ENCODE peak calls at places on chromosome 17, in five cellular contexts. One of them, this sample, is unnamed.

GRCh38 chr17:80339118-80339517 is 75.8 kb upstream of the ENDOV start:
- DNase-seq in stimulated activated CD4-positive, alpha-beta T cell treated with anti-CD3 and anti-CD28 coated beads, Interleukin-4, amount 100 ng/mL, for 24 hours: no peak
- DNase-seq in stimulated activated CD8-positive, alpha-beta memory T cell treated with anti-CD3 and anti-CD28 coated beads, Interleukin-7, amount 100 ng/mL, for 1 hour: no peak
- DNase-seq in amygdala: no peak
- DNase-seq in amniotic epithelial cell: no peak
- DNase-seq in this sample: no peak

GRCh38 chr17:13594762-13595697 is 6.7 kb downstream of the HS3ST3A1 start:
- DNase-seq in stimulated activated CD8-positive, alpha-beta memory T cell treated with anti-CD3 and anti-CD28 coated beads, Interleukin-7, amount 100 ng/mL, for 1 hour: peak
- DNase-seq in amniotic epithelial cell: peak
- DNase-seq in stimulated activated CD4-positive, alpha-beta T cell treated with anti-CD3 and anti-CD28 coated beads, Interleukin-4, amount 100 ng/mL, for 24 hours: peak
- DNase-seq in amygdala: no peak
- DNase-seq in this sample: peak

GRCh38 chr17:73841431-73842060 is 197.3 kb upstream of the SDK2 start:
- DNase-seq in stimulated activated CD4-positive, alpha-beta T cell treated with anti-CD3 and anti-CD28 coated beads, Interleukin-4, amount 100 ng/mL, for 24 hours: no peak
- DNase-seq in stimulated activated CD8-positive, alpha-beta memory T cell treated with anti-CD3 and anti-CD28 coated beads, Interleukin-7, amount 100 ng/mL, for 1 hour: no peak
- DNase-seq in amygdala: no peak
- DNase-seq in amniotic epithelial cell: no peak
- DNase-seq in this sample: no peak

GRCh38 chr17:67578058-67578457 is 139.7 kb upstream of the NOL11 start:
- DNase-seq in amygdala: no peak
- DNase-seq in stimulated activated CD8-positive, alpha-beta memory T cell treated with anti-CD3 and anti-CD28 coated beads, Interleukin-7, amount 100 ng/mL, for 1 hour: no peak
- DNase-seq in amniotic epithelial cell: no peak
- DNase-seq in stimulated activated CD4-positive, alpha-beta T cell treated with anti-CD3 and anti-CD28 coated beads, Interleukin-4, amount 100 ng/mL, for 24 hours: no peak
- DNase-seq in this sample: no peak

GRCh38 chr17:78499715-78500540 is 77.3 kb downstream of the DNAH17 start:
- DNase-seq in amygdala: no peak
- DNase-seq in stimulated activated CD8-positive, alpha-beta memory T cell treated with anti-CD3 and anti-CD28 coated beads, Interleukin-7, amount 100 ng/mL, for 1 hour: no peak
- DNase-seq in stimulated activated CD4-positive, alpha-beta T cell treated with anti-CD3 and anti-CD28 coated beads, Interleukin-4, amount 100 ng/mL, for 24 hours: no peak
- DNase-seq in amniotic epithelial cell: no peak
- DNase-seq in this sample: no peak

GRCh38 chr17:44414394-44415155 is 25.1 kb upstream of the ITGA2B start:
- DNase-seq in amniotic epithelial cell: no peak
- DNase-seq in stimulated activated CD4-positive, alpha-beta T cell treated with anti-CD3 and anti-CD28 coated beads, Interleukin-4, amount 100 ng/mL, for 24 hours: no peak
- DNase-seq in stimulated activated CD8-positive, alpha-beta memory T cell treated with anti-CD3 and anti-CD28 coated beads, Interleukin-7, amount 100 ng/mL, for 1 hour: no peak
- DNase-seq in amygdala: no peak
- DNase-seq in this sample: no peak

GRCh38 chr17:46163316-46163715 is 29.9 kb downstream of the KANSL1 start:
- DNase-seq in stimulated activated CD4-positive, alpha-beta T cell treated with anti-CD3 and anti-CD28 coated beads, Interleukin-4, amount 100 ng/mL, for 24 hours: no peak
- DNase-seq in amniotic epithelial cell: no peak
- DNase-seq in stimulated activated CD8-positive, alpha-beta memory T cell treated with anti-CD3 and anti-CD28 coated beads, Interleukin-7, amount 100 ng/mL, for 1 hour: no peak
- DNase-seq in amygdala: no peak
- DNase-seq in this sample: no peak

GRCh38 chr17:81037026-81037782 is 2.3 kb downstream of the BAIAP2 start:
- DNase-seq in amygdala: no peak
- DNase-seq in stimulated activated CD4-positive, alpha-beta T cell treated with anti-CD3 and anti-CD28 coated beads, Interleukin-4, amount 100 ng/mL, for 24 hours: no peak
- DNase-seq in stimulated activated CD8-positive, alpha-beta memory T cell treated with anti-CD3 and anti-CD28 coated beads, Interleukin-7, amount 100 ng/mL, for 1 hour: no peak
- DNase-seq in amniotic epithelial cell: no peak
- DNase-seq in this sample: no peak

GRCh38 chr17:28747046-28747691 is 3.4 kb downstream of the TRAF4 start:
- DNase-seq in stimulated activated CD4-positive, alpha-beta T cell treated with anti-CD3 and anti-CD28 coated beads, Interleukin-4, amount 100 ng/mL, for 24 hours: no peak
- DNase-seq in stimulated activated CD8-positive, alpha-beta memory T cell treated with anti-CD3 and anti-CD28 coated beads, Interleukin-7, amount 100 ng/mL, for 1 hour: no peak
- DNase-seq in amygdala: peak
- DNase-seq in amniotic epithelial cell: no peak
- DNase-seq in this sample: no peak

GRCh38 chr17:60079401-60079861 is 710 bp upstream of the HEATR6 start:
- DNase-seq in stimulated activated CD4-positive, alpha-beta T cell treated with anti-CD3 and anti-CD28 coated beads, Interleukin-4, amount 100 ng/mL, for 24 hours: no peak
- DNase-seq in amygdala: no peak
- DNase-seq in stimulated activated CD8-positive, alpha-beta memory T cell treated with anti-CD3 and anti-CD28 coated beads, Interleukin-7, amount 100 ng/mL, for 1 hour: no peak
- DNase-seq in amniotic epithelial cell: peak
- DNase-seq in this sample: peak

GRCh38 chr17:12996941-12997340 is 20.9 kb downstream of the ELAC2 start:
- DNase-seq in amygdala: no peak
- DNase-seq in stimulated activated CD8-positive, alpha-beta memory T cell treated with anti-CD3 and anti-CD28 coated beads, Interleukin-7, amount 100 ng/mL, for 1 hour: no peak
- DNase-seq in stimulated activated CD4-positive, alpha-beta T cell treated with anti-CD3 and anti-CD28 coated beads, Interleukin-4, amount 100 ng/mL, for 24 hours: no peak
- DNase-seq in amniotic epithelial cell: no peak
- DNase-seq in this sample: no peak

GRCh38 chr17:34721326-34721725 is 141.9 kb downstream of the TMEM132E start:
- DNase-seq in amygdala: no peak
- DNase-seq in stimulated activated CD4-positive, alpha-beta T cell treated with anti-CD3 and anti-CD28 coated beads, Interleukin-4, amount 100 ng/mL, for 24 hours: no peak
- DNase-seq in amniotic epithelial cell: no peak
- DNase-seq in stimulated activated CD8-positive, alpha-beta memory T cell treated with anti-CD3 and anti-CD28 coated beads, Interleukin-7, amount 100 ng/mL, for 1 hour: no peak
- DNase-seq in this sample: no peak

GRCh38 chr17:66466933-66467367 is 164.5 kb downstream of the PRKCA start:
- DNase-seq in amygdala: no peak
- DNase-seq in amniotic epithelial cell: peak
- DNase-seq in stimulated activated CD4-positive, alpha-beta T cell treated with anti-CD3 and anti-CD28 coated beads, Interleukin-4, amount 100 ng/mL, for 24 hours: peak
- DNase-seq in stimulated activated CD8-positive, alpha-beta memory T cell treated with anti-CD3 and anti-CD28 coated beads, Interleukin-7, amount 100 ng/mL, for 1 hour: no peak
- DNase-seq in this sample: no peak

GRCh38 chr17:31381165-31381668 is 10.3 kb upstream of the RAB11FIP4 start:
- DNase-seq in amygdala: no peak
- DNase-seq in amniotic epithelial cell: no peak
- DNase-seq in stimulated activated CD4-positive, alpha-beta T cell treated with anti-CD3 and anti-CD28 coated beads, Interleukin-4, amount 100 ng/mL, for 24 hours: no peak
- DNase-seq in stimulated activated CD8-positive, alpha-beta memory T cell treated with anti-CD3 and anti-CD28 coated beads, Interleukin-7, amount 100 ng/mL, for 1 hour: no peak
- DNase-seq in this sample: no peak

GRCh38 chr17:35242158-35242804 is 591 bp upstream of the SLFN5 start:
- DNase-seq in stimulated activated CD4-positive, alpha-beta T cell treated with anti-CD3 and anti-CD28 coated beads, Interleukin-4, amount 100 ng/mL, for 24 hours: peak
- DNase-seq in stimulated activated CD8-positive, alpha-beta memory T cell treated with anti-CD3 and anti-CD28 coated beads, Interleukin-7, amount 100 ng/mL, for 1 hour: peak
- DNase-seq in amniotic epithelial cell: peak
- DNase-seq in amygdala: no peak
- DNase-seq in this sample: peak

GRCh38 chr17:48175692-48176450 is 68.3 kb downstream of the SNX11 start:
- DNase-seq in amniotic epithelial cell: peak
- DNase-seq in stimulated activated CD8-positive, alpha-beta memory T cell treated with anti-CD3 and anti-CD28 coated beads, Interleukin-7, amount 100 ng/mL, for 1 hour: no peak
- DNase-seq in stimulated activated CD4-positive, alpha-beta T cell treated with anti-CD3 and anti-CD28 coated beads, Interleukin-4, amount 100 ng/mL, for 24 hours: no peak
- DNase-seq in amygdala: no peak
- DNase-seq in this sample: no peak

GRCh38 chr17:7283471-7284216 is 2.1 kb downstream of the SLC2A4 start:
- DNase-seq in amniotic epithelial cell: no peak
- DNase-seq in stimulated activated CD8-positive, alpha-beta memory T cell treated with anti-CD3 and anti-CD28 coated beads, Interleukin-7, amount 100 ng/mL, for 1 hour: no peak
- DNase-seq in amygdala: no peak
- DNase-seq in stimulated activated CD4-positive, alpha-beta T cell treated with anti-CD3 and anti-CD28 coated beads, Interleukin-4, amount 100 ng/mL, for 24 hours: no peak
- DNase-seq in this sample: no peak

GRCh38 chr17:59778996-59779395 is 71.5 kb downstream of the VMP1 start:
- DNase-seq in stimulated activated CD4-positive, alpha-beta T cell treated with anti-CD3 and anti-CD28 coated beads, Interleukin-4, amount 100 ng/mL, for 24 hours: no peak
- DNase-seq in amygdala: no peak
- DNase-seq in stimulated activated CD8-positive, alpha-beta memory T cell treated with anti-CD3 and anti-CD28 coated beads, Interleukin-7, amount 100 ng/mL, for 1 hour: no peak
- DNase-seq in amniotic epithelial cell: peak
- DNase-seq in this sample: no peak

GRCh38 chr17:75631353-75631752 is 1.9 kb upstream of the SMIM5 start:
- DNase-seq in stimulated activated CD8-positive, alpha-beta memory T cell treated with anti-CD3 and anti-CD28 coated beads, Interleukin-7, amount 100 ng/mL, for 1 hour: no peak
- DNase-seq in stimulated activated CD4-positive, alpha-beta T cell treated with anti-CD3 and anti-CD28 coated beads, Interleukin-4, amount 100 ng/mL, for 24 hours: no peak
- DNase-seq in amniotic epithelial cell: no peak
- DNase-seq in amygdala: no peak
- DNase-seq in this sample: no peak

GRCh38 chr17:82924812-82925211 is 85.0 kb upstream of the ZNF750 start:
- DNase-seq in amygdala: no peak
- DNase-seq in stimulated activated CD4-positive, alpha-beta T cell treated with anti-CD3 and anti-CD28 coated beads, Interleukin-4, amount 100 ng/mL, for 24 hours: no peak
- DNase-seq in amniotic epithelial cell: peak
- DNase-seq in stimulated activated CD8-positive, alpha-beta memory T cell treated with anti-CD3 and anti-CD28 coated beads, Interleukin-7, amount 100 ng/mL, for 1 hour: no peak
- DNase-seq in this sample: no peak

GRCh38 chr17:40903129-40903847 is 18.2 kb upstream of the KRT20 start:
- DNase-seq in amygdala: no peak
- DNase-seq in stimulated activated CD4-positive, alpha-beta T cell treated with anti-CD3 and anti-CD28 coated beads, Interleukin-4, amount 100 ng/mL, for 24 hours: no peak
- DNase-seq in stimulated activated CD8-positive, alpha-beta memory T cell treated with anti-CD3 and anti-CD28 coated beads, Interleukin-7, amount 100 ng/mL, for 1 hour: no peak
- DNase-seq in amniotic epithelial cell: peak
- DNase-seq in this sample: peak

GRCh38 chr17:28982191-28982793 is 23.5 kb downstream of the SEZ6 start:
- DNase-seq in stimulated activated CD4-positive, alpha-beta T cell treated with anti-CD3 and anti-CD28 coated beads, Interleukin-4, amount 100 ng/mL, for 24 hours: peak
- DNase-seq in stimulated activated CD8-positive, alpha-beta memory T cell treated with anti-CD3 and anti-CD28 coated beads, Interleukin-7, amount 100 ng/mL, for 1 hour: peak
- DNase-seq in amygdala: no peak
- DNase-seq in amniotic epithelial cell: no peak
- DNase-seq in this sample: peak

This sample was measured in OCI-M1.